ENCODE peak calls at places on chromosomes 5 and 9, in eight cellular contexts. One of them, this sample, is unnamed.

GRCh38 chr5:170748986-170749385 is 34.5 kb upstream of the GABRP start:
- DNase-seq in neuronal stem cell: no peak
- DNase-seq in activated CD4-positive, alpha-beta T cell treated with anti-CD3 and anti-CD28 coated beads, Interleukin-2, amount 50 U/mL, for 1 hour: no peak
- DNase-seq in lower lobe of right lung: no peak
- DNase-seq in effector memory CD8-positive, alpha-beta T cell: no peak
- DNase-seq in NCI-H69: no peak
- DNase-seq in posterior vena cava: no peak
- DNase-seq in nephron progenitor cell: no peak
- DNase-seq in this sample: no peak

GRCh38 chr9:101299901-101300300 is 84.9 kb downstream of the BAAT start:
- DNase-seq in neuronal stem cell: no peak
- DNase-seq in nephron progenitor cell: no peak
- DNase-seq in effector memory CD8-positive, alpha-beta T cell: no peak
- DNase-seq in lower lobe of right lung: no peak
- DNase-seq in NCI-H69: no peak
- DNase-seq in activated CD4-positive, alpha-beta T cell treated with anti-CD3 and anti-CD28 coated beads, Interleukin-2, amount 50 U/mL, for 1 hour: no peak
- DNase-seq in posterior vena cava: no peak
- DNase-seq in this sample: no peak

GRCh38 chr5:82295144-82295543 is 17.0 kb upstream of the RPS23 start:
- DNase-seq in nephron progenitor cell: no peak
- DNase-seq in lower lobe of right lung: no peak
- DNase-seq in neuronal stem cell: no peak
- DNase-seq in posterior vena cava: no peak
- DNase-seq in effector memory CD8-positive, alpha-beta T cell: no peak
- DNase-seq in activated CD4-positive, alpha-beta T cell treated with anti-CD3 and anti-CD28 coated beads, Interleukin-2, amount 50 U/mL, for 1 hour: no peak
- DNase-seq in NCI-H69: peak; percentile 89
- DNase-seq in this sample: no peak

GRCh38 chr9:76459691-76460635 is 981 bp downstream of the GCNT1 start:
- DNase-seq in lower lobe of right lung: peak; percentile 59
- DNase-seq in neuronal stem cell: peak; percentile 23
- DNase-seq in NCI-H69: peak; percentile 86
- DNase-seq in nephron progenitor cell: peak; percentile 47
- DNase-seq in activated CD4-positive, alpha-beta T cell treated with anti-CD3 and anti-CD28 coated beads, Interleukin-2, amount 50 U/mL, for 1 hour: no peak
- DNase-seq in posterior vena cava: no peak
- DNase-seq in effector memory CD8-positive, alpha-beta T cell: no peak
- DNase-seq in this sample: peak; percentile 69

GRCh38 chr5:95973793-95974325 is 12.2 kb upstream of the ELL2 start:
- DNase-seq in lower lobe of right lung: no peak
- DNase-seq in nephron progenitor cell: no peak
- DNase-seq in activated CD4-positive, alpha-beta T cell treated with anti-CD3 and anti-CD28 coated beads, Interleukin-2, amount 50 U/mL, for 1 hour: no peak
- DNase-seq in NCI-H69: peak; percentile 77
- DNase-seq in effector memory CD8-positive, alpha-beta T cell: peak; percentile 25
- DNase-seq in posterior vena cava: no peak
- DNase-seq in neuronal stem cell: no peak
- DNase-seq in this sample: no peak

GRCh38 chr9:118262191-118262590 is 558.0 kb downstream of the TLR4 start:
- DNase-seq in neuronal stem cell: no peak
- DNase-seq in NCI-H69: peak; percentile 13
- DNase-seq in activated CD4-positive, alpha-beta T cell treated with anti-CD3 and anti-CD28 coated beads, Interleukin-2, amount 50 U/mL, for 1 hour: no peak
- DNase-seq in nephron progenitor cell: no peak
- DNase-seq in lower lobe of right lung: no peak
- DNase-seq in posterior vena cava: no peak
- DNase-seq in effector memory CD8-positive, alpha-beta T cell: no peak
- DNase-seq in this sample: no peak

GRCh38 chr5:75524071-75524470 is 12.4 kb downstream of the POLK start:
- DNase-seq in lower lobe of right lung: no peak
- DNase-seq in NCI-H69: no peak
- DNase-seq in nephron progenitor cell: no peak
- DNase-seq in posterior vena cava: no peak
- DNase-seq in neuronal stem cell: no peak
- DNase-seq in activated CD4-positive, alpha-beta T cell treated with anti-CD3 and anti-CD28 coated beads, Interleukin-2, amount 50 U/mL, for 1 hour: no peak
- DNase-seq in effector memory CD8-positive, alpha-beta T cell: no peak
- DNase-seq in this sample: no peak

GRCh38 chr9:17322882-17323864 is 188.3 kb downstream of the CNTLN start:
- DNase-seq in posterior vena cava: no peak
- DNase-seq in neuronal stem cell: no peak
- DNase-seq in activated CD4-positive, alpha-beta T cell treated with anti-CD3 and anti-CD28 coated beads, Interleukin-2, amount 50 U/mL, for 1 hour: no peak
- DNase-seq in lower lobe of right lung: no peak
- DNase-seq in nephron progenitor cell: no peak
- DNase-seq in NCI-H69: peak; percentile 89
- DNase-seq in effector memory CD8-positive, alpha-beta T cell: no peak
- DNase-seq in this sample: no peak

GRCh38 chr5:88944751-88945507 is 61.9 kb upstream of the MEF2C start:
- DNase-seq in neuronal stem cell: no peak
- DNase-seq in activated CD4-positive, alpha-beta T cell treated with anti-CD3 and anti-CD28 coated beads, Interleukin-2, amount 50 U/mL, for 1 hour: no peak
- DNase-seq in NCI-H69: peak; percentile 12
- DNase-seq in effector memory CD8-positive, alpha-beta T cell: no peak
- DNase-seq in lower lobe of right lung: no peak
- DNase-seq in posterior vena cava: no peak
- DNase-seq in nephron progenitor cell: no peak
- DNase-seq in this sample: no peak

GRCh38 chr9:105510024-105510423 is 47.9 kb upstream of the FKTN start:
- DNase-seq in effector memory CD8-positive, alpha-beta T cell: no peak
- DNase-seq in neuronal stem cell: no peak
- DNase-seq in nephron progenitor cell: no peak
- DNase-seq in activated CD4-positive, alpha-beta T cell treated with anti-CD3 and anti-CD28 coated beads, Interleukin-2, amount 50 U/mL, for 1 hour: no peak
- DNase-seq in lower lobe of right lung: no peak
- DNase-seq in posterior vena cava: no peak
- DNase-seq in NCI-H69: no peak
- DNase-seq in this sample: no peak

GRCh38 chr9:133942206-133942975 is 49.7 kb downstream of the VAV2 start:
- DNase-seq in neuronal stem cell: no peak
- DNase-seq in posterior vena cava: peak; percentile 62
- DNase-seq in nephron progenitor cell: no peak
- DNase-seq in activated CD4-positive, alpha-beta T cell treated with anti-CD3 and anti-CD28 coated beads, Interleukin-2, amount 50 U/mL, for 1 hour: no peak
- DNase-seq in effector memory CD8-positive, alpha-beta T cell: no peak
- DNase-seq in lower lobe of right lung: peak; percentile 26
- DNase-seq in NCI-H69: no peak
- DNase-seq in this sample: peak; percentile 47